ENCODE peak calls at places on chromosome 4, in seven cellular contexts. K is IMR-90, E is HFF-Myc, I is foreskin fibroblast, X is left lung, Q is upper lobe of left lung, J is kidney epithelial cell. H is an unnamed sample.

GRCh38 chr4:110135523-110135922 is 62.9 kb downstream of the ELOVL6 start:
- DNase-seq in X (no peak), E (no peak), Q (no peak), K (no peak), J (no peak), I (no peak), H (no peak)

GRCh38 chr4:186027405-186027804 is 41.6 kb upstream of the TLR3 start:
- DNase-seq in Q (no peak), I (no peak), K (no peak), J (no peak), E (no peak), X (no peak), H (no peak)

GRCh38 chr4:17577660-17578481 is 873 bp downstream of the LAP3 start:
- DNase-seq in Q (peak), X (peak), J (no peak), K (peak), I (peak), E (no peak), H (no peak)

GRCh38 chr4:18882468-18882867 is 860.9 kb upstream of the LCORL start:
- DNase-seq in I (peak), J (peak), Q (no peak), X (no peak), K (peak), E (peak), H (no peak)

GRCh38 chr4:152112887-152113286 is 352.1 kb upstream of the GATB start:
- DNase-seq in X (no peak), I (no peak), K (no peak), Q (no peak), J (no peak), E (no peak), H (no peak)

GRCh38 chr4:44563496-44563895 is 87.9 kb downstream of the YIPF7 start:
- DNase-seq in I (no peak), J (no peak), K (no peak), Q (no peak), E (no peak), X (no peak), H (no peak)

GRCh38 chr4:36173923-36174322 is 70.4 kb downstream of the ARAP2 start:
- DNase-seq in J (no peak), X (no peak), I (no peak), Q (no peak), E (no peak), K (peak), H (no peak)

GRCh38 chr4:98555798-98556445 is 102.5 kb downstream of the TSPAN5 start:
- DNase-seq in Q (no peak), J (no peak), I (peak), E (no peak), K (peak), X (no peak), H (no peak)

GRCh38 chr4:131054489-131055019 is 1958.6 kb downstream of the C4orf33 start:
- DNase-seq in Q (no peak), I (no peak), E (no peak), X (peak), K (no peak), J (no peak), H (no peak)

GRCh38 chr4:86092684-86093083 is 267.2 kb downstream of the MAPK10 start:
- DNase-seq in E (no peak), K (peak), J (peak), X (no peak), Q (no peak), I (peak), H (no peak)

GRCh38 chr4:14564281-14564680 is 438.0 kb upstream of the CPEB2 start:
- DNase-seq in Q (no peak), E (no peak), K (no peak), J (no peak), I (no peak), X (no peak), H (no peak)

GRCh38 chr4:181202249-181202648 is 1041.0 kb upstream of the TENM3 start:
- DNase-seq in K (no peak), I (no peak), J (no peak), Q (no peak), X (no peak), E (no peak), H (no peak)

GRCh38 chr4:23368081-23368697 is 521.7 kb downstream of the PPARGC1A start:
- DNase-seq in Q (peak), E (no peak), J (no peak), X (no peak), K (peak), I (no peak), H (no peak)

GRCh38 chr4:147933316-147933715 is 201.4 kb downstream of the ARHGAP10 start:
- DNase-seq in Q (no peak), X (no peak), J (no peak), I (no peak), E (no peak), K (peak), H (no peak)

GRCh38 chr4:77826280-77826679 is 7.1 kb upstream of the CNOT6L start:
- DNase-seq in J (no peak), X (no peak), K (no peak), Q (no peak), E (no peak), I (no peak), H (no peak)

GRCh38 chr4:60403986-60404385 is 796.1 kb upstream of the ADGRL3 start:
- DNase-seq in E (no peak), I (no peak), J (no peak), X (no peak), K (no peak), Q (no peak), H (no peak)

GRCh38 chr4:82124365-82124764 is 249.4 kb downstream of the HNRNPD start:
- DNase-seq in E (no peak), K (no peak), X (no peak), I (no peak), Q (no peak), J (no peak), H (no peak)

GRCh38 chr4:92387459-92388069 is 83.8 kb downstream of the GRID2 start:
- DNase-seq in E (peak), K (peak), J (peak), Q (no peak), X (no peak), I (peak), H (no peak)

GRCh38 chr4:91936301-91936700 is 367.5 kb upstream of the GRID2 start:
- DNase-seq in E (no peak), Q (no peak), X (no peak), J (no peak), I (peak), K (peak), H (no peak)

GRCh38 chr4:151955721-151956340 is 195.0 kb upstream of the GATB start:
- DNase-seq in J (no peak), K (peak), E (no peak), X (no peak), Q (no peak), I (peak), H (no peak)

GRCh38 chr4:107034982-107035710 is 967 bp downstream of the DKK2 start:
- DNase-seq in I (peak), J (no peak), Q (no peak), E (no peak), X (peak), K (peak), H (no peak)

GRCh38 chr4:81207793-81208192 is 7.2 kb downstream of the PRKG2 start:
- DNase-seq in X (no peak), I (peak), E (no peak), Q (no peak), K (peak), J (peak), H (no peak)

GRCh38 chr4:164087733-164088132 is 593.2 kb downstream of the TMA16 start:
- DNase-seq in K (no peak), E (no peak), J (no peak), Q (no peak), I (no peak), X (no peak), H (no peak)

GRCh38 chr4:159655547-159655946 is 552.7 kb downstream of the RAPGEF2 start:
- DNase-seq in J (peak), E (no peak), K (no peak), X (no peak), Q (no peak), I (no peak), H (no peak)

GRCh38 chr4:90842960-90843359 is 715.8 kb downstream of the CCSER1 start:
- DNase-seq in E (no peak), K (no peak), X (no peak), J (peak), I (no peak), Q (no peak), H (no peak)

GRCh38 chr4:153275380-153276276 is 68.9 kb upstream of the MND1 start:
- DNase-seq in Q (no peak), E (no peak), K (no peak), I (no peak), X (no peak), J (no peak), H (no peak)

GRCh38 chr4:17694552-17694951 is 80.1 kb downstream of the MED28 start:
- DNase-seq in K (no peak), X (no peak), Q (no peak), E (no peak), J (no peak), I (no peak), H (no peak)

GRCh38 chr4:53686521-53686920 is 95.2 kb upstream of the LNX1 start:
- DNase-seq in J (no peak), E (no peak), X (no peak), Q (no peak), K (peak), I (peak), H (no peak)

GRCh38 chr4:118921736-118922135 is 33.1 kb downstream of the SYNPO2 start:
- DNase-seq in Q (no peak), J (no peak), X (no peak), I (no peak), E (no peak), K (no peak), H (no peak)

GRCh38 chr4:67929447-67929846 is 33.8 kb downstream of the TMPRSS11A start:
- DNase-seq in X (no peak), J (peak), I (peak), K (peak), Q (no peak), E (peak), H (no peak)

GRCh38 chr4:149521611-149522010 is 294.0 kb downstream of the IQCM start:
- DNase-seq in X (no peak), I (peak), E (peak), J (no peak), K (no peak), Q (no peak), H (no peak)

GRCh38 chr4:39104255-39104654 is 42.2 kb downstream of the KLHL5 start:
- DNase-seq in K (peak), I (no peak), X (no peak), J (no peak), E (no peak), Q (no peak), H (no peak)

GRCh38 chr4:150570862-150571261 is 11.1 kb upstream of the MAB21L2 start:
- DNase-seq in X (no peak), E (no peak), K (no peak), Q (no peak), I (no peak), J (no peak), H (no peak)

GRCh38 chr4:156505341-156505955 is 466.2 kb downstream of the PDGFC start:
- DNase-seq in K (no peak), I (no peak), J (no peak), X (peak), E (no peak), Q (no peak), H (no peak)

DNA sequence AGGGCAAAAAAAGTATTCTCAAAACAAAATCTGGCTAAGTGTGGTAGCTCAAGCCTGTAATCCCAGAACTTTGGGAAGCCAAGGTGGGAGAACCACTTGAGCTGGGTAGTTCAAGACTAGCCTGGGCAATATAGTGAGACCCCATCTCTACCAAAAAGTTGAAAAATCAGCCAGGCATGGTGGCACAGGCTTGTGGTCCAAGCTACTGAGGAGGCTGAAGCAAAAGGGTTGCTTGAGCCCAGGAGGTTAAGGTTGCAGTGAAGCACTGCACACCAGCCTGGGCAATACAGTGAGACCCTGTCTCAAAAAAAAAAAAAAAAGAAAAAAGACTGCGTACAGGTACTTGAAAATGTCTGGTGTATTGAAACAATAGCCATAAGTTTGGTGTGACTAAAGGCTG is 1.7 kb upstream of the SDAD1 start:
- DNase-seq in Q (no peak), J (no peak), X (no peak), E (no peak), K (no peak), I (no peak), H (no peak)
- TF ChIP-seq CTCF in Q (no peak), J (no peak), X (no peak), E (no peak), K (no peak), I (no peak), H (no peak)

DNA sequence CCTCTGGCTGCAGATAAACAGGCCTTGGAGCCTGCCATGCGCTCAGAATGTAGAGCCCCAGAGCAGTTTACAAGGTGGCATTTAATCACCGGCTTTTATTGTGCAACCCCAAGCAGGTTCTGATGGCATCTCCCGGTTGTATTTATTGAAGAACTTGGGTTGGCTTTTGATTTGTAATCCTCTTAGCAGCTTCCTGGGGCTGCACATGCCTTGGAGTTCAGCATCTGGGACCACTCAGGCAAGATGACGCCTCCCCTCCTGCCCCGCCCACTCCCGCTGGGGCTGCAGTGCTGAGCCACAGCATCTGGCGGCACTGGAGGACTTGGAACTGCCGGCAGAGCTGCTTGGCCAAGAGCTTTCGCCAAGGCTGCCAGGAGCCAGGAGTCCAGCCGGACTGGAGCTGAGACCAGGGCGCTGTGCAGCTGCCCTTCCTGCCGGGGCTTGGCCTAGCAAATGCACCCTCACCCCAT is 5.3 kb downstream of the HTRA3 start:
- DNase-seq in J (no peak), K (peak), X (peak), E (peak), Q (peak), I (peak), H (no peak)
- TF ChIP-seq CTCF in J (peak), K (peak), X (no peak), E (peak), Q (no peak), I (peak), H (no peak)

GRCh38 chr4:103076777-103077347 is 301 bp upstream of the SLC9B2 start:
- DNase-seq in K (no peak), Q (no peak), I (no peak), J (no peak), X (no peak), E (no peak), H (no peak)

GRCh38 chr4:103075435-103075893 is 1.1 kb downstream of the SLC9B2 start:
- DNase-seq in Q (no peak), K (peak), E (no peak), J (no peak), X (no peak), I (peak), H (no peak)

GRCh38 chr4:103074039-103074438 is 2.5 kb downstream of the SLC9B2 start:
- DNase-seq in Q (no peak), K (no peak), X (no peak), E (no peak), I (no peak), J (no peak), H (no peak)

GRCh38 chr4:103074598-103075434 is 1.7 kb downstream of the SLC9B2 start:
- DNase-seq in J (no peak), Q (no peak), I (peak), K (peak), E (no peak), X (no peak), H (peak)

GRCh38 chr4:103075894-103076776 is at the start of gene SLC9B2:
- DNase-seq in Q (peak), K (peak), E (no peak), J (no peak), I (peak), X (peak), H (peak)
- TF ChIP-seq CTCF in Q (no peak), K (no peak), E (no peak), J (no peak), I (no peak), X (no peak), H (no peak)

DNA sequence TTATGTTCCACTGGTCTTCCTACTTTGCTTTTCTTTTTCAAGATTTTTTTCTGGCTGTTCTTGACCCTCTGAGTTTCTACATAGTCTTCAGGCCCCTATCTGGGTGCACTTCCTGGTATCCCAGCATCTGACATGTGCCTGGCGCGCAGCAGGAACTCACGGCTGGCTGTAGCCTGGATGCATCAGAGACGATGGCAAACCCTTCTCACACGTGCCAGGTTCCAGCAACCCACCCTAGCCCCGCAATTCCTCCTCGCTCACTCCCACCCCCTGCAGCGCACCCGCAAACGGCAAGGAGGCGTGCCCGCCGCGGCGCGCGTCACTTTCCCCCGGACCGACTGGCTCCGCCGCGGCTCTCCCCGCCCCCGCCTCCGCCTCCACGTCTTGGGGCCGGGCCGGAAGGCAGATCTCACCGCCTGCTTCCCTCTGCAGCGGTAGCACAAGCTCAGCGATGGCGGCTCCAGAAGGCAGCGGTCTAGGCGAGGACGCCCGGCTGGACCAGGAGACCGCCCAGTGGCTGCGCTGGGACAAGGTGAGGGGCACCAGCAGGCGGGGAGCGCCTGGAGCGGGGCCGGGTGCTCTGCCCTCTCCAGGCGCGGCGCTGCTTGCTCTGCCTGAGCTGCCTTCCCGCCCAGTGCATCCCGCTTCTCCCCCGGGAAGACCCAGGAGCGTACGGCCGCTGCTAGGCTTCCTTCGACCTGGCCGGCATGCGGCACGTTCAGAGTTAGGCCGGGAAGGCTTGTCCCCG is at the start of gene PGM2:
- DNase-seq in X (peak), J (peak), E (peak), Q (peak), K (peak), I (peak), H (peak)
- TF ChIP-seq CTCF in X (no peak), J (no peak), E (no peak), Q (no peak), K (peak), I (no peak), H (no peak)

GRCh38 chr4:10164877-10165283 is 48.3 kb upstream of the WDR1 start:
- DNase-seq in K (peak), I (peak), Q (no peak), J (no peak), E (no peak), X (no peak), H (no peak)
- TF ChIP-seq CTCF in K (peak), I (peak), Q (peak), J (peak), E (peak), X (peak), H (no peak)

DNA sequence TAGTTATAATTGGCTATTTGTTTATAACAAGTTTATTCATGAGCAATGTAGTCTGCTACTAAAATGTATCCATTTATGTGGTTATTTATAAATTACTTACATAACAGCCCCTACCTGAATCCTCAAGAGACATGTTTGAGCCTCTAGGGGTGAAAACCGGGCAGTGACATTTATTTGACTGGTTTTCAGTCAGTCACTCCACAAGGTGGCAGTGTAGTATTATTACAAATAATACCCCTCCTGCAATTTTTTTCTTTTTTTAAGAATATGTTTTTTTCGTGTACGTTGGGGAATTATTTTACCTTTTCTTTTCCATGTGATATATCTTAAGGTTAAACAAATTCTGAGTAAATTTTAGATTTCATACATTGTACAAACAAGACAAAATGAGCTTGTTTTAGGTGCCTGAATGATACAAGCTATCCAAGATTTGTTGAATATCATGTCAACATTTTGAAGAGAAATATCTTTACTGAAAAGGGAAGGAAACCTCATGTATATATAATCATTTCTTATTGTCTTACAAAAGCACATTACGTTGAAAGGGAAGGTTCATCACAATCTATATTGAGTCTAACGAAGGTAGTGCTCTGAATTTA is 598.7 kb upstream of the TECRL start:
- DNase-seq in Q (no peak), X (no peak), K (no peak), E (no peak), J (no peak), I (peak), H (no peak)
- TF ChIP-seq CTCF in Q (peak), X (peak), K (peak), E (no peak), J (peak), I (peak), H (no peak)

GRCh38 chr4:76374744-76375143 is 46.2 kb downstream of the CCDC158 start:
- DNase-seq in Q (no peak), J (no peak), E (no peak), K (no peak), X (no peak), I (no peak), H (no peak)
- TF ChIP-seq CTCF in Q (no peak), J (no peak), E (no peak), K (no peak), X (no peak), I (no peak), H (no peak)

H was measured in activated B cell treated with CpG ODN at 0.5 μM for 24 hours.